ENCODE peak calls at places on chromosomes 16 and 17, in nine cellular contexts. K is stomach, H is SK-N-SH, J is sigmoid colon, L is GM12878, Z is K562, W is H1, S is HepG2, A is suprapubic skin. I is an unnamed sample.

GRCh38 chr16:87956169-87956770 is 5.0 kb downstream of the BANP start:
- DNase-seq in J (no peak), W (no peak), K (no peak), L (peak; percentile 42), A (no peak), H (no peak), S (no peak), Z (peak; percentile 45), I (peak; percentile 53)

GRCh38 chr16:35187665-35188225 is 1728.3 kb downstream of the TP53TG3F start:
- DNase-seq in W (no peak), Z (no peak), A (no peak), H (no peak), S (no peak), L (no peak), K (no peak), J (no peak), I (no peak)

GRCh38 chr17:19331553-19332245 is 30.8 kb downstream of the B9D1 start:
- DNase-seq in L (no peak), H (no peak), K (peak; percentile 8), S (no peak), Z (peak; percentile 41), A (no peak), W (no peak), J (peak; percentile 57), I (no peak)

GRCh38 chr16:1108299-1109252 is 12.5 kb upstream of the C1QTNF8 start:
- DNase-seq in L (no peak), W (no peak), Z (no peak), J (peak; percentile 92), K (peak; percentile 87), S (no peak), H (no peak), A (no peak), I (peak; percentile 55)

GRCh38 chr16:67555795-67556212 is 6.5 kb upstream of the CTCF start:
- DNase-seq in H (no peak), W (no peak), L (no peak), Z (no peak), K (no peak), A (no peak), S (no peak), J (no peak), I (no peak)

GRCh38 chr16:74830646-74831045 is 56.0 kb upstream of the FA2H start:
- DNase-seq in S (no peak), J (no peak), L (no peak), H (no peak), W (no peak), Z (no peak), K (no peak), A (no peak), I (no peak)

GRCh38 chr17:17693253-17693954 is 12.1 kb downstream of the RAI1 start:
- DNase-seq in K (peak; percentile 90), W (no peak), A (no peak), L (no peak), H (peak; percentile 78), Z (no peak), S (peak; percentile 88), J (no peak), I (peak; percentile 31)

GRCh38 chr17:6831662-6832263 is at the start of gene TEKT1:
- DNase-seq in W (peak; percentile 54), L (no peak), S (peak; percentile 77), K (peak; percentile 70), Z (peak; percentile 12), A (peak; percentile 86), J (peak; percentile 73), H (peak; percentile 45), I (peak; percentile 65)

GRCh38 chr16:89330177-89330856 is 112.8 kb downstream of the ZNF778 start:
- DNase-seq in W (no peak), K (peak; percentile 66), L (no peak), H (no peak), A (no peak), S (peak; percentile 84), Z (peak; percentile 51), J (no peak), I (no peak)

GRCh38 chr16:49016461-49016860 is 265.2 kb downstream of the CBLN1 start:
- DNase-seq in H (no peak), L (no peak), K (no peak), J (no peak), S (no peak), A (no peak), W (no peak), Z (no peak), I (no peak)

GRCh38 chr17:41211845-41212466 is 14.5 kb upstream of the KRTAP9-2 start:
- DNase-seq in W (no peak), J (no peak), K (no peak), Z (no peak), S (no peak), L (no peak), H (no peak), A (no peak), I (peak; percentile 22)

GRCh38 chr16:10037771-10038170 is 144.5 kb downstream of the GRIN2A start:
- DNase-seq in Z (no peak), W (no peak), J (no peak), L (no peak), A (no peak), H (no peak), S (no peak), K (no peak), I (no peak)

GRCh38 chr17:72030067-72030899 is 90.5 kb upstream of the SOX9 start:
- DNase-seq in Z (no peak), K (peak; percentile 26), A (no peak), W (peak; percentile 70), H (no peak), S (peak; percentile 16), J (no peak), L (peak; percentile 71), I (peak; percentile 28)

GRCh38 chr17:76544916-76545365 is 5.1 kb downstream of the PRCD start:
- DNase-seq in H (no peak), J (no peak), W (no peak), K (no peak), S (no peak), Z (no peak), A (no peak), L (no peak), I (no peak)

DNA sequence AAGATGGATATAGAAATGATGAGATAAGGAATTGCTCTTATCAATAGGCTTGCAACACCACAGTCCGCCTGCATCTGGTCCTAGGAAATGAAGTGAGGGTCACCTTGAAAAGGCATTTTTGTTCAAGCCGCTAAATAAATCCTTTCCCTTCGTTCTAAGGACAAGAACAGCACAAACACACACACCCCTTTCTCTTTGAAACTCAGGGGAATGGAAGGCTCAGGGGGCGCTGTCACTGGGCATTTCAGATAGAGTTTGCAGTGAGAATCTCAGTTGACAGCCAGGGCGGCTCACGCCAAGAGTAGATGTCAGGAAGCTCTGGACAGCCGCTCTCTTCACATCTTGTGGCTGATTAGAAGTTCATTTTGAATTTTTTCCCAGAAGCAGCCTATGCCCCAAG is 39.7 kb downstream of the ABAT start:
- DNase-seq in J (no peak), W (no peak), A (no peak), L (no peak), K (no peak), S (no peak), Z (no peak), H (peak; percentile 55), I (no peak)
- TF ChIP-seq EP300 in J (no peak), W (no peak), A (no peak), L (no peak), K (no peak), S (no peak), Z (no peak), H (peak; percentile 22), I (no peak)

GRCh38 chr16:19086322-19087199 is 19.1 kb downstream of the COQ7 start:
- DNase-seq in S (peak; percentile 95), Z (peak; percentile 89), K (peak; percentile 89), A (peak; percentile 92), H (peak; percentile 92), J (peak; percentile 90), L (peak; percentile 20), W (peak; percentile 58), I (peak; percentile 90)
- TF ChIP-seq POLR2AphosphoS5 in S (peak; percentile 60), Z (no peak), K (no peak), A (no peak), H (peak; percentile 74), J (no peak), L (no peak), W (no peak), I (no peak)

DNA sequence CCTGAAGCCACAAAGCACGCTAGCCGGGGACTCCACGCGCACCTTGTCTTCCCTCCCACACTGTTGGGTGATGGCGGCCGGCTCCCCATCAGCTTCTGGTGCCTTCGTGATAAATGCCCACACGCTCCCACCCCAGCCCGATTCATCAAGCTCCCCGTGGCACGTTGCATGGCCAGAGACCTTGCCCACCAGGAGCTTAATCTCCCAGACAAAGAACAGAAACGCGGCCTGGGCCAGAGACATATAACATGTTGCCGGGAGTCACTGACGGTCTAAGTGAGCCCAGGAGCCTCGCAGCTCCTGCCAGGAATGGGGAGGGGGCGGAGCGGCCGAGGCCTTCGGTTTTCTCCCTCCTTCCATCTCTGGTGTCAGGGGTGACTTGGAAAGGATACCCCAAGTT is 93.1 kb downstream of the SDK2 start:
- DNase-seq in S (no peak), W (no peak), A (no peak), K (no peak), L (no peak), Z (no peak), H (no peak), J (no peak), I (no peak)
- H3K27me3 ChIP-seq in S (peaks cover 12% of the 10 kb centered on the region), W (no peaks in the 10 kb centered on the region), A (peaks cover 5% of the 10 kb centered on the region), K (no peaks in the 10 kb centered on the region), L (peaks cover 3% of the 10 kb centered on the region), Z (peaks cover 35% of the 10 kb centered on the region), H (no peaks in the 10 kb centered on the region), J (no peaks in the 10 kb centered on the region), I (peaks cover 4% of the 10 kb centered on the region)

GRCh38 chr16:46845952-46846351 is 15.0 kb upstream of the C16orf87 start:
- DNase-seq in L (no peak), A (no peak), K (no peak), W (no peak), H (no peak), S (no peak), J (no peak), Z (no peak), I (no peak)

GRCh38 chr16:46844771-46845170 is 13.8 kb upstream of the C16orf87 start:
- DNase-seq in S (no peak), J (no peak), H (no peak), L (no peak), A (no peak), W (no peak), K (no peak), Z (no peak), I (no peak)

GRCh38 chr16:46850619-46851555 is 19.9 kb upstream of the C16orf87 start:
- DNase-seq in W (no peak), S (no peak), L (no peak), A (no peak), Z (no peak), H (no peak), J (no peak), K (no peak), I (peak; percentile 36)

GRCh38 chr16:46852130-46852529 is 21.1 kb upstream of the C16orf87 start:
- DNase-seq in Z (no peak), W (no peak), S (no peak), L (no peak), A (no peak), J (no peak), H (no peak), K (no peak), I (no peak)

GRCh38 chr16:46848768-46849764 is 18.1 kb upstream of the C16orf87 start:
- DNase-seq in A (no peak), J (no peak), S (no peak), K (no peak), H (no peak), W (no peak), Z (no peak), L (no peak), I (no peak)
- TF ChIP-seq EP300 in A (no peak), J (no peak), S (no peak), K (no peak), H (no peak), W (no peak), Z (no peak), L (no peak), I (no peak)